ENCODE peak calls at places on chromosomes 16 and 17, in six cellular contexts. C, V, M, Y, G and T are unnamed samples. For H3K27me3 and H3K4me1, the result is how much of the 10 kb centered on the place peaks cover.

GRCh38 chr16:19851476-19851875 is 33.2 kb downstream of the GPRC5B start:
- DNase-seq in G (peak), C (no peak), Y (no peak), V (no peak), M (no peak), T (no peak)

GRCh38 chr17:52297230-52298010 is 138.9 kb upstream of the CA10 start:
- DNase-seq in G (no peak), V (no peak), Y (no peak), C (no peak), M (no peak), T (no peak)

GRCh38 chr17:59366773-59367656 is 35.6 kb downstream of the YPEL2 start:
- DNase-seq in G (no peak), C (peak), V (no peak), M (peak), Y (no peak), T (peak)

GRCh38 chr17:8649157-8650118 is 18.9 kb upstream of the MYH10 start:
- DNase-seq in Y (peak), M (no peak), V (no peak), G (peak), C (peak), T (no peak)

GRCh38 chr16:12319464-12320030 is 343.0 kb downstream of the SNX29 start:
- DNase-seq in M (no peak), G (no peak), Y (no peak), C (no peak), V (no peak), T (no peak)

GRCh38 chr16:3007957-3008748 is 4.6 kb upstream of the CLDN9 start:
- DNase-seq in Y (no peak), V (no peak), C (no peak), M (peak), G (no peak), T (no peak)

GRCh38 chr17:77320501-77321256 is 179.9 kb downstream of the SEC14L1 start:
- DNase-seq in Y (peak), M (no peak), V (peak), G (peak), C (no peak), T (no peak)

GRCh38 chr16:46896314-46896968 is 12.3 kb downstream of the GPT2 start:
- DNase-seq in G (no peak), Y (peak), M (no peak), C (peak), V (no peak), T (peak)

GRCh38 chr17:50495918-50496317 is 12.3 kb upstream of the MYCBPAP start:
- DNase-seq in M (no peak), C (peak), G (no peak), V (no peak), Y (peak), T (no peak)

GRCh38 chr17:75063626-75064025 is 16.6 kb downstream of the KCTD2 start:
- DNase-seq in C (no peak), M (no peak), V (no peak), G (no peak), Y (no peak), T (no peak)

GRCh38 chr17:82309656-82310570 is 7.5 kb downstream of the CD7 start:
- DNase-seq in Y (no peak), C (no peak), V (no peak), M (no peak), G (no peak), T (no peak)

GRCh38 chr16:27241658-27242057 is 26.9 kb downstream of the NSMCE1 start:
- DNase-seq in C (peak), G (no peak), V (peak), Y (no peak), M (no peak), T (peak)

GRCh38 chr16:85347213-85347591 is 234.9 kb upstream of the CIBAR2 start:
- DNase-seq in C (no peak), M (no peak), G (no peak), V (no peak), Y (peak), T (peak)

GRCh38 chr16:84369938-84370627 is 1.7 kb downstream of the ATP2C2 start:
- DNase-seq in C (no peak), V (no peak), Y (no peak), G (no peak), M (no peak), T (no peak)

GRCh38 chr17:8223356-8224063 is 13.1 kb upstream of the AURKB start:
- DNase-seq in M (peak), C (peak), G (peak), Y (peak), V (peak), T (peak)

GRCh38 chr17:47649972-47650524 is 329 bp downstream of the KPNB1 start:
- DNase-seq in G (no peak), V (no peak), M (no peak), Y (no peak), C (no peak), T (no peak)

GRCh38 chr17:61366076-61366714 is 33.4 kb upstream of the TBX2 start:
- DNase-seq in Y (no peak), M (no peak), G (no peak), V (no peak), C (no peak), T (no peak)

GRCh38 chr16:1105888-1106620 is 10.0 kb upstream of the C1QTNF8 start:
- DNase-seq in C (peak), V (no peak), G (peak), M (peak), Y (peak), T (peak)

GRCh38 chr17:8273884-8274444 is 14.5 kb upstream of the RANGRF start:
- DNase-seq in C (no peak), Y (no peak), V (no peak), G (no peak), M (no peak), T (no peak)

GRCh38 chr16:67968440-67969285 is at the start of gene SLC12A4:
- DNase-seq in Y (peak), M (peak), G (peak), V (peak), C (peak), T (peak)

GRCh38 chr17:79622201-79622601 is 11.3 kb upstream of the RBFOX3 start:
- DNase-seq in Y (no peak), M (peak), C (no peak), G (no peak), V (peak), T (peak)

GRCh38 chr17:68061512-68062313 is 26.2 kb downstream of the KPNA2 start:
- DNase-seq in V (no peak), C (peak), G (peak), M (no peak), Y (peak), T (no peak)

GRCh38 chr17:72618018-72618509 is 474.4 kb downstream of the SLC39A11 start:
- DNase-seq in Y (peak), M (peak), V (peak), G (peak), C (no peak), T (peak)

GRCh38 chr16:50615891-50616290 is 65.2 kb downstream of the SNX20 start:
- DNase-seq in M (no peak), V (no peak), C (no peak), Y (peak), G (no peak), T (no peak)

GRCh38 chr17:82367724-82368524 is 3.6 kb upstream of the UTS2R start:
- DNase-seq in Y (no peak), G (no peak), M (no peak), C (peak), V (no peak), T (peak)

GRCh38 chr16:6892961-6893360 is 439.7 kb upstream of the RBFOX1 start:
- DNase-seq in C (no peak), Y (no peak), G (no peak), V (no peak), M (no peak), T (no peak)

GRCh38 chr17:5662409-5663150 is 78.3 kb upstream of the NLRP1 start:
- DNase-seq in Y (no peak), V (no peak), G (no peak), C (no peak), M (no peak), T (no peak)

GRCh38 chr16:27945233-27945975 is 118.1 kb downstream of the GSG1L start:
- DNase-seq in V (peak), M (no peak), Y (no peak), C (no peak), G (no peak), T (no peak)

GRCh38 chr17:65495255-65496060 is 66.0 kb downstream of the AXIN2 start:
- DNase-seq in C (no peak), M (no peak), G (no peak), Y (peak), V (no peak), T (no peak)

GRCh38 chr16:69348222-69348621 is 3.4 kb downstream of the TMED6 start:
- DNase-seq in C (no peak), Y (no peak), G (no peak), V (no peak), M (no peak), T (no peak)

GRCh38 chr17:57674894-57675293 is 70.2 kb downstream of the CCDC182 start:
- DNase-seq in G (no peak), Y (no peak), C (no peak), V (peak), M (no peak), T (no peak)

GRCh38 chr17:48134912-48135480 is 27.4 kb downstream of the SNX11 start:
- DNase-seq in V (no peak), Y (no peak), G (no peak), C (no peak), M (no peak), T (no peak)

GRCh38 chr17:82861393-82861775 is 21.6 kb upstream of the ZNF750 start:
- DNase-seq in M (no peak), Y (no peak), G (no peak), C (no peak), V (no peak), T (no peak)

GRCh38 chr16:1426734-1427451 is 4.0 kb upstream of the PERCC1 start:
- DNase-seq in Y (no peak), C (no peak), G (no peak), M (no peak), V (no peak), T (peak)

GRCh38 chr16:4330277-4330882 is 14.5 kb downstream of the GLIS2 start:
- DNase-seq in G (peak), Y (peak), C (peak), M (peak), V (peak), T (peak)

DNA sequence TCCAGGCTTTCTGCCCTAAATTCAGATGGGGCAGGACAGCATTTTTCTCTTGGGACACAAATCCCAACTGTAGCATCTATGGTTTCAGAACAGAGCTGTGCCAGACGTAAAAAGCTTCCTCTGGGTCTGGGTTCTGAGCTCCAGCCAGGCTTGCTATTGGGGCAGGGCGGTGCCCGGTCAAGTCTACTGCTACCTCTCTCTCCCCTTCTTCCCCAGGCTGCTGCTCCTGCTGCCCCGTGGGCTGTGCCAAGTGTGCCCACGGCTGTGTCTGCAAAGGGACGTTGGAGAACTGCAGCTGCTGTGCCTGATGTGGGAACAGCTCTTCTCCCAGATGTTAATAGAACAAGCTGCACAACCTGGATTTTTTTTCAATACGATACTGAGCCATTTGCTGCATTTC is 1.1 kb downstream of the MT1M start:
- DNase-seq in M (no peak), G (no peak), Y (no peak), V (no peak), C (no peak), T (no peak)
- H3K27me3 ChIP-seq in M (under half), G (under half), Y (half or more), V (under half), C (half or more), T (under half)

DNA sequence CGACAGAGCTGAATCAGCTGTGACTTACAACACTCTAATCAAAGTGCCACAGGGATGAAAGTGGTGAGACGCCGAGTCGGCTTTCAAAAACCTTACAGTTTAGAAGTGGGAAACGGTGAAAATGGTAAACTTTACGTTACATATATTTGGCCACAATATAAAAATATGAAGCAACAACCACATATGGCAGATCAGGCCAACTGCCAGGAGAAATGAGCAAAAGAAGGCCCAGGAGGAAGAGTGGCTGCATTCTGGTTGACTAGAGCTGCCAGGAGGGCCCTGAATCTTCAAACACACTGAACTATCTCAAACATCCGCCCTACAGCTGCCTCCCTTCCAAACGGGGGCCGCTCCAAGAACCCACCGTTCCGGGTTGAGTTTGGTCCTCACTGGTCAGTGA is 56.3 kb downstream of the MRM3 start:
- DNase-seq in V (no peak), G (no peak), M (no peak), Y (no peak), C (no peak), T (no peak)
- H3K27ac ChIP-seq in V (no peak), G (no peak), M (no peak), Y (no peak), C (no peak), T (no peak)

GRCh38 chr17:76131692-76132573 is 9.1 kb downstream of the FOXJ1 start:
- DNase-seq in Y (no peak), G (no peak), C (no peak), V (no peak), M (no peak), T (no peak)

GRCh38 chr17:76130473-76130872 is 10.6 kb downstream of the FOXJ1 start:
- DNase-seq in M (no peak), Y (no peak), V (no peak), G (no peak), C (no peak), T (no peak)

GRCh38 chr17:76131061-76131691 is 9.9 kb downstream of the FOXJ1 start:
- DNase-seq in V (no peak), Y (no peak), G (no peak), C (no peak), M (no peak), T (no peak)

GRCh38 chr17:76134911-76135809 is 5.9 kb downstream of the FOXJ1 start:
- DNase-seq in M (no peak), Y (no peak), V (no peak), G (no peak), C (no peak), T (no peak)

DNA sequence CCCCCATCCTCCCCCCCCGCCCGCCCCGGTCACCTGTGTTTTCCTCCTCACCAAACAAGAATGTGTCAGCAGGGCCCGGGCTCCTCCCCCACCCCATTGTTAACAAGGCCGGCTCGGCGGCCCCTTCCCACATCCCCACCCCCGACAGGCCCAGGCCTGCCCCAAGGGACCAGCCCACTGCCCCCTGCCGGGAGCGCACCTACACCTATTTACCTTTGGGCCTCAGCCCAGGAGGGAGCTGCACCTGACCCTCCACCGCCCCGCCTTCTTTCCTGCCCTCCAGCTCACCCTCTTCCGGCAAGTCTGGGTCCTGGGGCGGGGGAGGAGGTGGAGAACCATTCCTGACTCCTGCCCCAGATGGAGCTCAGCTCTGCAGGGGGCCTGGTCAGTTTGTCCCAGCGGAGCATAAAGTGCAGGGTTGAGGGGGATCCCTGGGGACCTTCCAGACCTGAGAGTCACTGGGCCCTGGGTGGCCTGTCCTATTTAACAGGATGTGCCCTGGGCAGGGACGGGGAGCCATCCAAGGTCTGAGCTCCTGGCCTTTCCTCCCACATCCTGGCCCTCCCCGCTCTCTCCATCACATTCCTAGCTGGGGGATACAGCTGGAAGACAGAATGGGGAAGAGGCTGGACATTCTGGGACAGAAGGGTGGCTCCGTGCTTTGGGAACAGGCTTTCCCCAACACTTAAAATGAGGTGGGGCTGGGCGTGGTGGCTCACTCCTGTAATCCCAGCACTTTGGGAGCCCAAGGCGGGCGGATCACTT is 8.3 kb downstream of the FOXJ1 start:
- DNase-seq in V (no peak), Y (peak), C (no peak), M (peak), G (no peak), T (no peak)
- H3K4me1 ChIP-seq in V (under half), Y (under half), C (under half), M (under half), G (under half), T (under half)

DNA sequence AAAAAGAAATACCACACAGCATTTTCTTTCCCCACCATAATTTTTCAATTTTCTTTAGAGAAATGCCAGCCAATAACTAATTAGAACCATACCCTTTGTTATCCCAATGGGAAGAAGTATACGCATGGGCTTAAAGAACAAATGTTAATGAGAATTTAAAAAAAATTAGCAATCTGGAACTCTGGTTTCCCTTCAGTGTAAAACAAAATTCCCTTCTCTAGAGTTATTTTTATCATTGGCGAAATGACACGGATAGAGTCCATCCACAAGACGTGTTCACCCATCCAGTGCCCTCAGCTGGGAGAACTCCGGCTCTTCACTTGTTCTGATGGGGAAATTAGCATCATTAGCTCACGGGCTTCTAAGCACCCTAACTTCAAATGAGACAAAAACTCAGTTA is 3.3 kb downstream of the NXN start:
- DNase-seq in V (no peak), G (no peak), C (no peak), Y (no peak), M (no peak), T (no peak)
- H3K27me3 ChIP-seq in V (under half), G (under half), C (under half), Y (under half), M (under half), T (under half)

GRCh38 chr17:21272250-21272649 is 12.3 kb upstream of the MAP2K3 start:
- DNase-seq in G (no peak), C (no peak), V (no peak), M (no peak), Y (no peak), T (no peak)
- H3K27ac ChIP-seq in G (no peak), C (no peak), V (no peak), M (no peak), Y (no peak), T (no peak)

GRCh38 chr17:2959371-2960130 is 103.9 kb downstream of the OR1D5 start:
- DNase-seq in Y (no peak), C (no peak), M (peak), G (no peak), V (no peak), T (peak)
- H3K4me1 ChIP-seq in Y (under half), C (under half), M (under half), G (under half), V (under half), T (under half)

GRCh38 chr17:41490620-41491019 is 910 bp upstream of the KRT36 start:
- DNase-seq in G (no peak), Y (no peak), C (no peak), V (no peak), M (no peak), T (no peak)

GRCh38 chr17:41491476-41491875 is 1.8 kb upstream of the KRT36 start:
- DNase-seq in M (no peak), G (no peak), Y (no peak), V (no peak), C (no peak), T (no peak)

GRCh38 chr17:41486809-41487530 is 2.7 kb downstream of the KRT36 start:
- DNase-seq in C (no peak), G (no peak), M (peak), Y (no peak), V (no peak), T (peak)

GRCh38 chr17:41490022-41490421 is 312 bp upstream of the KRT36 start:
- DNase-seq in C (no peak), Y (no peak), G (no peak), M (no peak), V (no peak), T (no peak)

GRCh38 chr17:41489531-41489930 is at the start of gene KRT36:
- DNase-seq in Y (no peak), M (no peak), G (no peak), V (no peak), C (no peak), T (no peak)
- H3K27me3 ChIP-seq in Y (under half), M (under half), G (under half), V (under half), C (under half), T (under half)

GRCh38 chr16:31064882-31065461 is 9.1 kb downstream of the ZNF668 start:
- DNase-seq in M (no peak), Y (peak), V (no peak), C (peak), G (peak), T (peak)
- H3K27ac ChIP-seq in M (no peak), Y (no peak), V (peak), C (peak), G (peak), T (peak)